ENCODE peak calls at places on chromosomes 12 and 14, in seven cellular contexts. U is AG04450, F is GM12864, T is COLO829, M is AG08396, I is KG1, C is hypothalamus. S is an unnamed sample.

GRCh38 chr14:75648066-75648838 is 12.4 kb downstream of the ERG28 start:
- DNase-seq in I (no peak), F (no peak), T (no peak), M (peak; percentile 83), U (peak; percentile 94), C (no peak), S (no peak)

GRCh38 chr12:91958816-91959215 is 186.8 kb downstream of the BTG1 start:
- DNase-seq in C (no peak), T (no peak), U (peak; percentile 54), I (no peak), F (no peak), M (peak; percentile 70), S (no peak)

GRCh38 chr12:10849425-10849878 is at the start of gene PRR4:
- DNase-seq in I (no peak), M (no peak), T (peak; percentile 12), C (no peak), U (no peak), F (no peak), S (no peak)

GRCh38 chr14:65252471-65253255 is 150.3 kb upstream of the MAX start:
- DNase-seq in T (no peak), U (no peak), F (no peak), M (no peak), I (no peak), C (no peak), S (no peak)

GRCh38 chr12:68617160-68617926 is 6.6 kb downstream of the RAP1B start:
- DNase-seq in U (no peak), I (no peak), F (no peak), T (no peak), M (no peak), C (no peak), S (no peak)

GRCh38 chr12:75976913-75977312 is 54.7 kb downstream of the PHLDA1 start:
- DNase-seq in T (no peak), M (no peak), C (no peak), U (no peak), I (no peak), F (no peak), S (no peak)

GRCh38 chr12:118711185-118711584 is 270.2 kb upstream of the SRRM4 start:
- DNase-seq in T (no peak), F (no peak), U (no peak), M (no peak), C (no peak), I (no peak), S (no peak)

GRCh38 chr12:53381739-53382630 is 2.0 kb downstream of the SP1 start:
- DNase-seq in I (no peak), T (no peak), F (peak; percentile 57), U (no peak), C (peak; percentile 56), M (no peak), S (peak; percentile 63)

GRCh38 chr12:32024884-32025599 is 65.8 kb downstream of the RESF1 start:
- DNase-seq in M (no peak), F (no peak), C (no peak), I (no peak), T (no peak), U (no peak), S (no peak)

GRCh38 chr12:57700317-57700716 is 6.4 kb downstream of the OS9 start:
- DNase-seq in U (no peak), C (no peak), F (no peak), M (no peak), T (no peak), I (no peak), S (no peak)

GRCh38 chr12:63845726-63846125 is 1.2 kb downstream of the SRGAP1 start:
- DNase-seq in T (peak; percentile 44), M (peak; percentile 25), I (no peak), F (no peak), C (no peak), U (no peak), S (no peak)

GRCh38 chr12:28340261-28340660 is 150.0 kb downstream of the CCDC91 start:
- DNase-seq in I (no peak), F (no peak), C (no peak), T (no peak), U (peak; percentile 13), M (no peak), S (no peak)

GRCh38 chr12:114166360-114166759 is 200.2 kb upstream of the RBM19 start:
- DNase-seq in T (peak; percentile 37), M (peak; percentile 41), U (peak; percentile 6), F (no peak), C (peak; percentile 55), I (no peak), S (no peak)

GRCh38 chr14:53630336-53630735 is 326.3 kb downstream of the BMP4 start:
- DNase-seq in I (no peak), T (no peak), M (no peak), F (no peak), C (no peak), U (no peak), S (no peak)

GRCh38 chr14:103073367-103073875 is 10.6 kb upstream of the LBHD2 start:
- DNase-seq in U (no peak), T (no peak), F (no peak), I (no peak), C (no peak), M (no peak), S (no peak)

GRCh38 chr12:117141097-117141898 is 42.1 kb upstream of the TESC start:
- DNase-seq in U (no peak), M (no peak), C (no peak), F (no peak), T (no peak), I (no peak), S (no peak)

GRCh38 chr12:103495783-103496456 is at the start of gene C12orf42:
- DNase-seq in U (no peak), C (peak; percentile 29), T (peak; percentile 29), I (no peak), F (no peak), M (peak; percentile 44), S (peak; percentile 63)

GRCh38 chr12:80509781-80510556 is 65.9 kb downstream of the PTPRQ start:
- DNase-seq in F (no peak), U (peak; percentile 20), I (no peak), T (no peak), C (no peak), M (peak; percentile 7), S (no peak)

GRCh38 chr12:75781532-75782046 is 250.0 kb downstream of the PHLDA1 start:
- DNase-seq in M (peak; percentile 11), F (no peak), U (no peak), I (no peak), C (no peak), T (peak; percentile 74), S (no peak)

GRCh38 chr14:99603471-99603933 is 505 bp downstream of the CCDC85C start:
- DNase-seq in C (no peak), M (no peak), F (no peak), I (no peak), U (no peak), T (no peak), S (no peak)

GRCh38 chr12:4286771-4287317 is 13.3 kb downstream of the CCND2 start:
- DNase-seq in F (no peak), T (no peak), C (no peak), I (no peak), M (no peak), U (no peak), S (no peak)

GRCh38 chr12:106080786-106081185 is 58.0 kb downstream of the NUAK1 start:
- DNase-seq in F (no peak), M (no peak), U (no peak), T (no peak), I (no peak), C (no peak), S (no peak)

GRCh38 chr12:96201272-96202227 is 7.4 kb downstream of the ELK3 start:
- DNase-seq in F (no peak), M (no peak), C (no peak), T (no peak), I (no peak), U (no peak), S (no peak)

GRCh38 chr12:10392394-10392930 is 2.6 kb upstream of the KLRK1 start:
- DNase-seq in I (peak; percentile 14), M (peak; percentile 23), C (no peak), T (no peak), F (no peak), U (no peak), S (peak; percentile 77)

GRCh38 chr14:101047326-101047725 is 143.8 kb upstream of the RTL1 start:
- DNase-seq in U (no peak), F (no peak), I (no peak), C (no peak), M (no peak), T (no peak), S (no peak)

GRCh38 chr12:70321182-70321581 is 44.9 kb upstream of the KCNMB4 start:
- DNase-seq in T (no peak), U (no peak), I (no peak), M (no peak), C (no peak), F (no peak), S (no peak)

GRCh38 chr14:105414456-105415371 is 4.9 kb upstream of the MTA1 start:
- DNase-seq in T (peak; percentile 28), I (peak; percentile 78), M (peak; percentile 92), U (peak; percentile 11), C (peak; percentile 82), F (no peak), S (no peak)

GRCh38 chr12:3602488-3602887 is 111.5 kb downstream of the PRMT8 start:
- DNase-seq in T (no peak), I (no peak), C (no peak), U (no peak), M (no peak), F (no peak), S (no peak)

GRCh38 chr14:101601603-101602465 is 40.5 kb downstream of the DIO3 start:
- DNase-seq in C (no peak), T (no peak), U (no peak), I (no peak), M (no peak), F (no peak), S (no peak)

GRCh38 chr12:106919910-106920544 is 35.7 kb upstream of the TMEM263 start:
- DNase-seq in M (peak; percentile 55), C (no peak), F (no peak), I (no peak), U (peak; percentile 16), T (peak; percentile 74), S (no peak)

GRCh38 chr14:84963518-84963917 is 566.4 kb upstream of the FLRT2 start:
- DNase-seq in I (no peak), T (no peak), M (no peak), C (no peak), F (no peak), U (no peak), S (no peak)

GRCh38 chr14:71492346-71492745 is 439.9 kb upstream of the RGS6 start:
- DNase-seq in I (no peak), F (no peak), C (no peak), U (peak; percentile 63), M (no peak), T (no peak), S (no peak)

GRCh38 chr12:68378859-68379628 is 46.9 kb upstream of the MDM1 start:
- DNase-seq in U (no peak), T (no peak), M (no peak), F (no peak), C (no peak), I (no peak), S (no peak)

GRCh38 chr12:29343022-29343799 is 37.8 kb downstream of the ERGIC2 start:
- DNase-seq in I (no peak), M (no peak), U (no peak), T (no peak), F (no peak), C (no peak), S (no peak)

GRCh38 chr12:98373019-98373554 is 142.3 kb upstream of the TMPO start:
- DNase-seq in I (peak; percentile 21), F (no peak), T (peak; percentile 67), C (no peak), U (no peak), M (peak; percentile 25), S (no peak)

GRCh38 chr12:56079729-56080555 is at the start of gene ERBB3:
- DNase-seq in I (no peak), T (peak; percentile 92), F (no peak), M (peak; percentile 95), C (peak; percentile 87), U (peak; percentile 42), S (no peak)

GRCh38 chr14:75229576-75229922 is 49.1 kb upstream of the FOS start:
- DNase-seq in F (no peak), U (no peak), M (no peak), T (no peak), C (no peak), I (no peak), S (no peak)

GRCh38 chr14:30754778-30755177 is 119.6 kb upstream of the COCH start:
- DNase-seq in I (no peak), M (no peak), F (no peak), C (no peak), T (no peak), U (no peak), S (no peak)